ENCODE peak calls at places on chromosomes 12 and 14, in nine cellular contexts. D is heart left ventricle; N is fibroblast of the aortic adventitia; Q is ovary; F is cardiac muscle cell; E is HFFc6; U is PC-3; S is fibroblast of mammary gland; B is activated CD8-positive, alpha-beta T cell treated with anti-CD3 and anti-CD28 coated beads for 36 hours. A is an unnamed sample.

GRCh38 chr14:31934767-31935266 is 142.3 kb upstream of the ARHGAP5 start:
- DNase-seq in D (peak), N (peak), Q (peak), F (peak), E (peak), U (peak), S (peak), B (no peak), A (peak)

GRCh38 chr14:90726656-90727055 is 89.6 kb downstream of the TTC7B start:
- DNase-seq in D (peak), N (peak), Q (no peak), F (peak), E (peak), U (peak), S (peak), B (no peak), A (peak)

GRCh38 chr14:55438066-55438683 is 2.2 kb downstream of the TBPL2 start:
- DNase-seq in D (no peak), N (peak), Q (no peak), F (peak), E (peak), U (peak), S (peak), B (peak), A (peak)

GRCh38 chr12:19915392-19916192 is 452.7 kb upstream of the PDE3A start:
- DNase-seq in D (no peak), N (peak), Q (no peak), F (peak), E (no peak), U (peak), S (peak), B (no peak), A (peak)

GRCh38 chr12:112140728-112141127 is 15.4 kb downstream of the TRAFD1 start:
- DNase-seq in D (no peak), N (no peak), Q (no peak), F (no peak), E (no peak), U (no peak), S (no peak), B (no peak), A (no peak)

GRCh38 chr12:12265571-12266388 is 1.1 kb downstream of the LRP6 start:
- DNase-seq in D (no peak), N (peak), Q (no peak), F (peak), E (peak), U (peak), S (peak), B (peak), A (peak)

GRCh38 chr14:39016733-39017095 is 86.3 kb downstream of the SEC23A start:
- DNase-seq in D (no peak), N (no peak), Q (no peak), F (no peak), E (no peak), U (no peak), S (no peak), B (no peak), A (no peak)

GRCh38 chr14:61416587-61416986 is 95.2 kb downstream of the PRKCH start:
- DNase-seq in D (no peak), N (no peak), Q (no peak), F (no peak), E (no peak), U (no peak), S (no peak), B (peak), A (no peak)

GRCh38 chr12:79945455-79945854 is 10.6 kb upstream of the PPP1R12A start:
- DNase-seq in D (no peak), N (no peak), Q (no peak), F (no peak), E (no peak), U (no peak), S (no peak), B (no peak), A (no peak)

GRCh38 chr12:117986705-117987469 is 18.1 kb upstream of the KSR2 start:
- DNase-seq in D (no peak), N (peak), Q (no peak), F (no peak), E (peak), U (peak), S (peak), B (no peak), A (peak)

GRCh38 chr12:93676408-93677194 is 574 bp upstream of the CRADD start:
- DNase-seq in D (no peak), N (no peak), Q (no peak), F (no peak), E (no peak), U (no peak), S (no peak), B (no peak), A (no peak)

GRCh38 chr12:130423991-130424857 is 86.5 kb downstream of the PIWIL1 start:
- DNase-seq in D (no peak), N (no peak), Q (no peak), F (no peak), E (no peak), U (no peak), S (no peak), B (no peak), A (no peak)

GRCh38 chr14:39766397-39767000 is 334.3 kb upstream of the FBXO33 start:
- DNase-seq in D (no peak), N (no peak), Q (no peak), F (no peak), E (no peak), U (no peak), S (no peak), B (no peak), A (peak)

GRCh38 chr14:51520087-51520486 is 131.6 kb upstream of the FRMD6 start:
- DNase-seq in D (no peak), N (peak), Q (no peak), F (no peak), E (peak), U (peak), S (peak), B (no peak), A (peak)

GRCh38 chr12:103312742-103313354 is 182.9 kb downstream of the C12orf42 start:
- DNase-seq in D (no peak), N (no peak), Q (no peak), F (no peak), E (no peak), U (no peak), S (no peak), B (no peak), A (no peak)

GRCh38 chr12:21910642-21911041 is 30.6 kb downstream of the ABCC9 start:
- DNase-seq in D (no peak), N (no peak), Q (no peak), F (no peak), E (no peak), U (no peak), S (no peak), B (no peak), A (no peak)

GRCh38 chr14:62957562-62957961 is 87.7 kb downstream of the KCNH5 start:
- DNase-seq in D (no peak), N (peak), Q (no peak), F (peak), E (peak), U (peak), S (peak), B (no peak), A (peak)

GRCh38 chr12:127562781-127563180 is 704.2 kb upstream of the TMEM132C start:
- DNase-seq in D (no peak), N (no peak), Q (no peak), F (no peak), E (no peak), U (no peak), S (no peak), B (no peak), A (no peak)

GRCh38 chr12:3365416-3366385 is 125.3 kb upstream of the PRMT8 start:
- DNase-seq in D (peak), N (no peak), Q (no peak), F (peak), E (no peak), U (peak), S (no peak), B (no peak), A (peak)

GRCh38 chr12:3366451-3367155 is 124.4 kb upstream of the PRMT8 start:
- DNase-seq in D (no peak), N (no peak), Q (no peak), F (no peak), E (no peak), U (no peak), S (no peak), B (no peak), A (no peak)

GRCh38 chr12:3367750-3368444 is 123.1 kb upstream of the PRMT8 start:
- DNase-seq in D (no peak), N (no peak), Q (no peak), F (no peak), E (no peak), U (no peak), S (no peak), B (no peak), A (no peak)

DNA sequence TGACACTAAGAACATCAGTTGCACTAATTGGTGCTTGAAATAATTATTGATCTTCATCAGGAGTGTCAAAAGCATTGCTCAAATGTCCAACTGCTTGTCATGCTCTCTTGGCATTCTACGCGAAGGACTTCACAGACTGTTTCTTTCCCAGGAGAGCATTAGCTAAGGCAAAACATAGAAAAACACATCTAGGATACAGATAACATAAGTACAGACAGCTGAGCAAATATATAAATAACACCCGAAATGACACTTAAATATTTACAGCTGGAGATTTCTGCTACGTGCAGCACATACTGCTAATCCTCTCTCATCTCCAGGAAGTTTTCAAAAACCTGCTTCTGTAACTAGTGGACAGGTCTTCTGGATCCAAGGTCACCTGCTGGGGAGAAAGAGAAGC is 120.0 kb upstream of the PRMT8 start:
- DNase-seq in D (no peak), N (no peak), Q (no peak), F (no peak), E (no peak), U (no peak), S (no peak), B (no peak), A (no peak)
- TF ChIP-seq CTCF in D (no peak), N (no peak), Q (no peak), F (no peak), E (no peak), U (no peak), S (no peak), B (no peak), A (no peak)

GRCh38 chr12:121793501-121793835 is at the start of gene RHOF:
- DNase-seq in D (no peak), N (no peak), Q (peak), F (no peak), E (no peak), U (peak), S (no peak), B (no peak), A (peak)

GRCh38 chr12:121792607-121793500 is 634 bp downstream of the RHOF start:
- DNase-seq in D (no peak), N (no peak), Q (peak), F (no peak), E (no peak), U (peak), S (no peak), B (peak), A (peak)

GRCh38 chr12:121789800-121790748 is 3.4 kb downstream of the RHOF start:
- DNase-seq in D (peak), N (no peak), Q (no peak), F (peak), E (no peak), U (peak), S (no peak), B (peak), A (peak)

GRCh38 chr12:121793836-121794531 is 496 bp upstream of the RHOF start:
- DNase-seq in D (peak), N (peak), Q (peak), F (peak), E (peak), U (peak), S (peak), B (peak), A (peak)

DNA sequence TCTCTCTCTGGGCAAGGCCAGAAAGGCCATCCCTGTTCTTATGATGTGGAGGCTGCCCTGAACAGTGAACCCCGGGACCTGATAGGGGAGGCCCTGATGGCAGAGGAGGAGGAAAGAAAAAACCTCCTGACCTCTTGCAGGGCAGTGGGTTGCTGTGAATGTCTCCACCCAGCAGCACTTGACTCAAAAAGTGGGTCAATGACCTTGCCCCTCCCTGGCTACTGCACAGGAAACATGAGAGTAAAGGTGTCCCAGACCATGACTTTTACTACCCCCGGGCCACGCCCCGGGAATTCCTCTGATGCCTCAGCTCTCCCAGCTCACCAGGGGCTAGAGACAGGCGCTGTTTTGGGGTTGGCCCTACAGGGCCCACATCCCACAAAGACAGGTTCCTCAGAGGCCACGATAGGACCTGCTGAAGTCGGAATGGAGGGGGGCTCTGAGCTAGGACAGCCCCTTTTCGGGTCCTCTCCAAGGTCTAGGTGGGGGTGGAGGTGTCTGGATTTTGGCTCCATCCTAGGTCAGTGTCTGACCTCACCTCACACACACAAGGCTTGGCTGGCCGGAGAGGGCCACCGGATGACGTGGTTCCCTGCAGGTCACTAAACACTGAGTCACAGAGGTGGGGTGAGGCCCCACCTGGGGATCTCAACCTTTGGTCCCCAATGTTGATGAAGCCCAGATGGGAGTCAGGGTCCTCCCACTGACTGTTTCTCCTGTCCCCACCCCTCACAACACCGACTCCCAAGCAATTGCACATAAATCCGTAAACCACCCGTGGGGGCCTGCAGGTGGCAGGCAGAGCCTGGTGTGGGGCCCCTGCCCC is 1.6 kb downstream of the RHOF start:
- DNase-seq in D (no peak), N (no peak), Q (no peak), F (no peak), E (no peak), U (peak), S (no peak), B (peak), A (peak)
- TF ChIP-seq CTCF in D (no peak), N (no peak), Q (no peak), F (no peak), E (no peak), U (peak), S (no peak), B (no peak), A (no peak)

DNA sequence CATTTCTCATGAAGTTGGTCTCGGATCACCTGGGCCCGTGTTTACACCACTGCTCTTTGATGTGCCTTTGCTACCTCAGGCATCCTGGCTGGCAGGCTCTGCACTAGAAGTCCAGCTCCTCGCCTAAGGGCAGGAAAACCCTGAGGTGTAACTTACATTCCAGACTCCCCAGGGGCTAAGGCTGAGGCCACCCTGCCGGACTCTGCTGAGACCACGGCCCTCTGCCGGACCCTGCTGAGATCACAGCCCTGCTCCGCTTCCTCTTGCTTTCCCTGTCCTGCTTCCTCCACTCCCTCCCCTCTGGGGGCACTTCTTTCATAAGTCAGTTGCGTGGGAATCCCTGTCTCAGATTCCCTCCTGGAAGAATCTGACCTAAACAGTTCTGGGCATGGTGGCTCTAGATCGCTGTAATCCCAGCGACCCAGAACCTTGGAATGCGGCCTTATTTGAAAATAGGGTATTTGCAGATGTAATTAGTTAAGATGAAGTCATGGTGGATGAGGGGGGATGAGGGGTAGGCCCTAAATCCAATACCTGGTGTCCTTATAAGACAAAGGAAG is 17.2 kb downstream of the RILPL1 start:
- DNase-seq in D (no peak), N (no peak), Q (no peak), F (no peak), E (no peak), U (no peak), S (no peak), B (no peak), A (no peak)
- TF ChIP-seq CTCF in D (no peak), N (no peak), Q (no peak), F (no peak), E (no peak), U (no peak), S (no peak), B (no peak), A (no peak)

GRCh38 chr12:110613771-110614684 is at the start of gene TCTN1:
- DNase-seq in D (peak), N (peak), Q (peak), F (peak), E (peak), U (peak), S (peak), B (peak), A (peak)
- TF ChIP-seq CTCF in D (peak), N (no peak), Q (peak), F (no peak), E (peak), U (no peak), S (no peak), B (no peak), A (no peak)

DNA sequence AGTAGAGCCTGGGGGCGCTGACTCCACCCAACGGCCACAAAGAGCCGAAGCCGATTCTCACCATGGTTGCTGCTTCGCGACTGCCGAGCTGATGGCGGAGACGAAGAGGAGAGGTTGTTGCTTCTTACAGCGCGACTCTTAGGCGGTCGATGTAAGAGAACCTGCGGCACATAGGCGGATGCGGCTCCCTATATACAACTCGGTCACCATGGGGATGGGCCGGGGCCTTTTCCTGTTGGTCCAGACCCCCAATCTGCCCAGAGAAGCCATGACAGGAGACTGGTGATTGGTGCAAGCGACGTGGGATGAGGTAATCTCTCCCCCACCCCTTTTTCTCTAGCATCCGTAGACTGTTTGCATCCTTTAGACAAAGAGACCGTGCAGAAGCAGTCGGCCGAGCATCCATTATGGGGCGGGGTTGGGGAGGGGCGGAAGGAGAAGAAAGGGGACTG is at the start of gene TUBA1A:
- DNase-seq in D (peak), N (peak), Q (peak), F (peak), E (peak), U (peak), S (peak), B (peak), A (peak)
- TF ChIP-seq CTCF in D (no peak), N (no peak), Q (no peak), F (no peak), E (no peak), U (no peak), S (no peak), B (no peak), A (no peak)

GRCh38 chr14:69342928-69343525 is 55.1 kb downstream of the ERH start:
- DNase-seq in D (no peak), N (peak), Q (no peak), F (no peak), E (no peak), U (no peak), S (no peak), B (no peak), A (no peak)

GRCh38 chr14:69345402-69345801 is 52.7 kb downstream of the ERH start:
- DNase-seq in D (no peak), N (no peak), Q (no peak), F (no peak), E (no peak), U (no peak), S (no peak), B (no peak), A (no peak)

GRCh38 chr14:69344171-69344570 is 53.9 kb downstream of the ERH start:
- DNase-seq in D (no peak), N (no peak), Q (no peak), F (no peak), E (no peak), U (no peak), S (no peak), B (no peak), A (no peak)

GRCh38 chr14:69349091-69349777 is 48.9 kb downstream of the ERH start:
- DNase-seq in D (no peak), N (no peak), Q (no peak), F (no peak), E (no peak), U (no peak), S (no peak), B (no peak), A (no peak)

GRCh38 chr14:69346710-69347109 is 51.4 kb downstream of the ERH start:
- DNase-seq in D (no peak), N (no peak), Q (peak), F (peak), E (no peak), U (peak), S (no peak), B (peak), A (peak)
- TF ChIP-seq CTCF in D (peak), N (peak), Q (no peak), F (peak), E (peak), U (peak), S (peak), B (peak), A (peak)

GRCh38 chr12:95066091-95066855 is 7.1 kb downstream of the NR2C1 start:
- DNase-seq in D (no peak), N (no peak), Q (no peak), F (no peak), E (no peak), U (peak), S (no peak), B (no peak), A (peak)
- TF ChIP-seq CTCF in D (no peak), N (no peak), Q (no peak), F (no peak), E (no peak), U (no peak), S (no peak), B (no peak), A (no peak)

GRCh38 chr12:110281549-110282342 is 699 bp downstream of the ATP2A2 start:
- DNase-seq in D (peak), N (peak), Q (peak), F (peak), E (peak), U (peak), S (peak), B (peak), A (peak)
- TF ChIP-seq CTCF in D (no peak), N (no peak), Q (no peak), F (peak), E (no peak), U (no peak), S (no peak), B (no peak), A (no peak)

DNA sequence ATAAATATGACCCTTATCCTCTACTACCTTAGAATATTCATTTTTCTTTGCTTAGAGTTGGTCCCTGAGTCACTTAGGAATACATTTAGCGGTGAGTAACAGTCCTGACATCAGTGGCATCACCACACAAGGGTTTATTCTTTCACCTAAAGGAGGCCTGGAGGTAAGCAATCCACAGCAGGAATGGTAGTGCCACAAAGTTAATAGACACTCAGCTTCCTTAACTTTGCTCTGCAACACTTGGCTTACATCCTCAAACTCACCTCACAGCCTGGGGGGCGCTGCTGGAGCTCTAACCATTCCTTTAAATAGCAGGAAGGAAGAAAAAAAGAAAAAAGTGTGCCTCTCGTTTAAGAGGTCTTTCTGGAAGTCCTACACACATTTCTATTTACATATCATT is 29.1 kb downstream of the BBOF1 start:
- DNase-seq in D (no peak), N (no peak), Q (no peak), F (no peak), E (peak), U (peak), S (no peak), B (no peak), A (peak)
- TF ChIP-seq CTCF in D (no peak), N (no peak), Q (no peak), F (no peak), E (no peak), U (peak), S (no peak), B (no peak), A (no peak)

GRCh38 chr12:54017027-54017788 is 8.4 kb downstream of the HOXC8 start:
- DNase-seq in D (no peak), N (no peak), Q (peak), F (no peak), E (no peak), U (peak), S (peak), B (no peak), A (peak)
- TF ChIP-seq CTCF in D (no peak), N (peak), Q (no peak), F (no peak), E (no peak), U (peak), S (peak), B (no peak), A (peak)